ENCODE peak calls at places on chromosome 20, in four cellular contexts. Y is SK-N-SH, R is HepG2, A is K562. S is an unnamed sample.
A peak's percentile ranks its signal among the peaks of the same experiment; 100 is the strongest.

GRCh38 chr20:51335329-51335841 is 207.1 kb downstream of the NFATC2 start:
- DNase-seq in A (no peak), R (no peak), Y (no peak), S (no peak)

GRCh38 chr20:49185071-49185757 is 2.9 kb downstream of the STAU1 start:
- DNase-seq in Y (no peak), R (peak; percentile 93), A (no peak), S (no peak)

GRCh38 chr20:52586697-52587096 is 385.5 kb upstream of the TSHZ2 start:
- DNase-seq in Y (no peak), A (no peak), R (no peak), S (no peak)

GRCh38 chr20:59806578-59806975 is 126.9 kb downstream of the SYCP2 start:
- DNase-seq in R (no peak), Y (peak; percentile 1), A (no peak), S (no peak)

GRCh38 chr20:35724321-35725230 is 17.5 kb downstream of the RBM39 start:
- DNase-seq in A (no peak), R (no peak), Y (no peak), S (no peak)

GRCh38 chr20:6590891-6591679 is 176.4 kb upstream of the BMP2 start:
- DNase-seq in Y (no peak), R (no peak), A (no peak), S (no peak)

GRCh38 chr20:19807901-19808300 is 49.8 kb downstream of the RIN2 start:
- DNase-seq in R (no peak), Y (no peak), A (no peak), S (no peak)

GRCh38 chr20:19433371-19434316 is 221.2 kb downstream of the SLC24A3 start:
- DNase-seq in Y (no peak), A (no peak), R (no peak), S (no peak)

GRCh38 chr20:3887870-3888614 is 1.1 kb upstream of the PANK2 start:
- DNase-seq in A (no peak), Y (no peak), R (no peak), S (peak; percentile 26)

GRCh38 chr20:20603339-20603990 is 109.0 kb downstream of the RALGAPA2 start:
- DNase-seq in Y (no peak), R (no peak), A (no peak), S (no peak)

GRCh38 chr20:21682576-21682975 is 22.9 kb upstream of the PAX1 start:
- DNase-seq in R (no peak), Y (no peak), A (no peak), S (no peak)

GRCh38 chr20:64047046-64047389 is 2.4 kb downstream of the SOX18 start:
- DNase-seq in A (no peak), R (no peak), Y (no peak), S (no peak)

GRCh38 chr20:44683263-44684046 is 31.7 kb upstream of the CCN5 start:
- DNase-seq in A (peak; percentile 75), R (peak; percentile 63), Y (peak; percentile 75), S (peak; percentile 59)

GRCh38 chr20:38133680-38134426 is 31.2 kb downstream of the TGM2 start:
- DNase-seq in R (no peak), Y (no peak), A (no peak), S (no peak)

GRCh38 chr20:56689318-56689717 is 60.2 kb downstream of the TFAP2C start:
- DNase-seq in Y (no peak), A (no peak), R (no peak), S (no peak)

GRCh38 chr20:52311209-52311794 is 119.7 kb upstream of the ZFP64 start:
- DNase-seq in R (no peak), Y (no peak), A (no peak), S (no peak)

GRCh38 chr20:23061713-23062561 is 12.5 kb upstream of the THBD start:
- DNase-seq in A (no peak), R (peak; percentile 29), Y (no peak), S (no peak)

GRCh38 chr20:44549123-44549522 is 27.3 kb upstream of the SERINC3 start:
- DNase-seq in A (no peak), Y (no peak), R (no peak), S (no peak)

GRCh38 chr20:45919536-45919933 is 7.6 kb upstream of the PLTP start:
- DNase-seq in R (no peak), Y (no peak), A (no peak), S (no peak)

GRCh38 chr20:57440678-57441509 is 49.7 kb downstream of the RBM38 start:
- DNase-seq in A (no peak), R (no peak), Y (peak; percentile 88), S (no peak)

GRCh38 chr20:39893013-39893685 is 795.9 kb downstream of the MAFB start:
- DNase-seq in R (no peak), Y (no peak), A (no peak), S (no peak)

GRCh38 chr20:36237477-36237876 is 1.2 kb downstream of the AAR2 start:
- DNase-seq in Y (no peak), A (no peak), R (no peak), S (no peak)

GRCh38 chr20:11919046-11919445 is 1.4 kb downstream of the BTBD3 start:
- DNase-seq in R (no peak), A (no peak), Y (no peak), S (no peak)

GRCh38 chr20:34037121-34037520 is 43.4 kb downstream of the RALY start:
- DNase-seq in Y (no peak), A (peak; percentile 50), R (no peak), S (no peak)

GRCh38 chr20:51326241-51326819 is 216.2 kb downstream of the NFATC2 start:
- DNase-seq in Y (peak; percentile 52), R (peak; percentile 61), A (peak; percentile 38), S (peak; percentile 54)

GRCh38 chr20:4516851-4517250 is 204.9 kb upstream of the PRND start:
- DNase-seq in Y (no peak), R (no peak), A (no peak), S (no peak)

GRCh38 chr20:22680031-22680740 is 95.8 kb upstream of the FOXA2 start:
- DNase-seq in Y (no peak), R (peak; percentile 58), A (no peak), S (no peak)

GRCh38 chr20:53255102-53255710 is 283.0 kb downstream of the TSHZ2 start:
- DNase-seq in R (no peak), Y (no peak), A (no peak), S (no peak)

GRCh38 chr20:36399147-36399968 is 93.2 kb downstream of the DLGAP4 start:
- DNase-seq in A (peak; percentile 79), R (peak; percentile 88), Y (peak; percentile 81), S (peak; percentile 91)

GRCh38 chr20:6768228-6769185 is 1.0 kb downstream of the BMP2 start:
- DNase-seq in Y (peak; percentile 44), R (no peak), A (no peak), S (no peak)

GRCh38 chr20:60986757-60987156 is 265.3 kb upstream of the CDH4 start:
- DNase-seq in A (no peak), Y (no peak), R (no peak), S (no peak)

GRCh38 chr20:33719277-33719988 is 677 bp downstream of the PXMP4 start:
- DNase-seq in A (no peak), R (no peak), Y (no peak), S (no peak)

GRCh38 chr20:49790077-49790798 is 22.4 kb upstream of the SLC9A8 start:
- DNase-seq in R (peak; percentile 49), A (peak; percentile 89), Y (no peak), S (no peak)

GRCh38 chr20:15561707-15562106 is 1011.5 kb downstream of the KIF16B start:
- DNase-seq in Y (peak; percentile 9), A (no peak), R (no peak), S (no peak)

GRCh38 chr20:37152284-37152683 is 26.8 kb upstream of the RPN2 start:
- DNase-seq in A (no peak), R (peak; percentile 71), Y (no peak), S (no peak)

GRCh38 chr20:15310361-15310760 is 972.9 kb upstream of the FLRT3 start:
- DNase-seq in Y (no peak), R (no peak), A (no peak), S (no peak)

GRCh38 chr20:44594730-44595129 is 12.4 kb downstream of the PKIG start:
- DNase-seq in A (peak; percentile 22), R (no peak), Y (no peak), S (no peak)

DNA sequence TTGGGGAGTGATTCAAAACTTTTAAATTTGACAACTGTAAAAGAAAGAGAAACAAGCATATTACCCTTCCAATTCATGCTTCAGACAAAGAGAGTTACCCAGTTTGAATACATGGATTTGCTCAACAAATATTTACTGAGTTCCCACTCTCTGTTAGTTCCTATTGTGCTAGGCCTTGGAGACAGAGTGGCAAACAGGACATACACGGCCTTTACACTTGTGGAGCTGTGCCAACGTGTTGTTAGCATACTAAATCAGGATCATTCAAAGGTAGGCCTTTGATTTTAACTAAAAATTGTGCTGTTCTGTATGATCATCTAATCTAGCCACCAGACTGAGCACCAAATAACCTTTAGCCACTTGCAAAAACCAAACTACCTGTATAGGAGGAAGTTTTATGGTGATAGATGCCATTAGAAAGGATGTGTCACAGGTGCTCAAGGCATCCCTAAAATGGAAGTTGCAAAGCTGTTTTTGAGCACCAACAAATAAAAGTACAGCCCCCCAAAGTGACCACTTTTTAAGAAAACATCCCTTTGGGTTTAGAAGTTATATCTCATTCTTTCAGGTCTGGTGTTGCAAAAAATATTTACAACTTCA is 84.5 kb downstream of the CHD6 start:
- DNase-seq in Y (no peak), A (no peak), R (peak; percentile 97), S (no peak)
- TF ChIP-seq ELF1 in Y (no peak), A (no peak), R (peak; percentile 57), S (no peak)

GRCh38 chr20:2800590-2801458 is at the start of gene CPXM1:
- DNase-seq in R (peak; percentile 46), Y (peak; percentile 98), A (peak; percentile 61), S (no peak)
- TF ChIP-seq ZBTB33 in R (no peak), Y (no peak), A (no peak), S (no peak)

GRCh38 chr20:47066484-47067270 is 172.0 kb downstream of the EYA2 start:
- DNase-seq in Y (no peak), A (no peak), R (no peak), S (no peak)

GRCh38 chr20:47071646-47072185 is 177.1 kb downstream of the EYA2 start:
- DNase-seq in R (no peak), A (no peak), Y (no peak), S (no peak)

GRCh38 chr20:47063808-47064207 is 169.2 kb downstream of the EYA2 start:
- DNase-seq in A (no peak), Y (no peak), R (no peak), S (no peak)

GRCh38 chr20:47070176-47070575 is 175.5 kb downstream of the EYA2 start:
- DNase-seq in Y (no peak), R (no peak), A (no peak), S (no peak)

GRCh38 chr20:47067776-47068175 is 173.1 kb downstream of the EYA2 start:
- DNase-seq in R (no peak), A (no peak), Y (no peak), S (no peak)
- TF ChIP-seq ELF1 in R (no peak), A (no peak), Y (no peak), S (no peak)

GRCh38 chr20:32158351-32158750 is 48.8 kb downstream of the TM9SF4 start:
- DNase-seq in R (no peak), A (no peak), Y (no peak), S (no peak)

GRCh38 chr20:32160341-32160740 is 47.2 kb downstream of the PLAGL2 start:
- DNase-seq in A (no peak), Y (no peak), R (no peak), S (no peak)

GRCh38 chr20:32157611-32158010 is 48.1 kb downstream of the TM9SF4 start:
- DNase-seq in R (no peak), A (no peak), Y (no peak), S (no peak)

GRCh38 chr20:32159766-32160221 is 47.7 kb downstream of the PLAGL2 start:
- DNase-seq in A (peak; percentile 74), R (no peak), Y (no peak), S (no peak)

GRCh38 chr20:32158943-32159660 is 48.4 kb downstream of the PLAGL2 start:
- DNase-seq in A (no peak), R (no peak), Y (no peak), S (no peak)
- TF ChIP-seq ZBTB33 in A (no peak), R (no peak), Y (no peak), S (no peak)